ENCODE peak calls at places on chromosomes 2 and 18, in seven cellular contexts. H is Right ventricle myocardium superior; O is GM13976; C is germinal center; P is activated naive CD8-positive, alpha-beta T cell treated with anti-CD3 and anti-CD28 coated beads, Interleukin-2, amount 50 U/mL, for 24 hours; V is substantia nigra; E is stimulated activated CD8-positive, alpha-beta memory T cell treated with anti-CD3 and anti-CD28 coated beads, Interleukin-12 subunit alpha, Interleukin-12 subunit beta, amount 100 ng/mL, for 1 hour. R is an unnamed sample.

GRCh38 chr18:10727477-10727876 is 201.7 kb downstream of the NAPG start:
- DNase-seq in H (no peak), O (no peak), C (no peak), P (no peak), V (peak; percentile 39), E (no peak), R (no peak)

GRCh38 chr2:59732861-59733603 is 820.4 kb downstream of the BCL11A start:
- DNase-seq in H (no peak), O (no peak), C (peak; percentile 10), P (no peak), V (no peak), E (no peak), R (no peak)

GRCh38 chr2:168216351-168217005 is 30.9 kb downstream of the STK39 start:
- DNase-seq in H (no peak), O (no peak), C (no peak), P (no peak), V (no peak), E (no peak), R (no peak)

GRCh38 chr2:124145982-124146381 is 120.9 kb downstream of the CNTNAP5 start:
- DNase-seq in H (no peak), O (no peak), C (no peak), P (no peak), V (no peak), E (no peak), R (no peak)

GRCh38 chr2:215764441-215765048 is 248.8 kb downstream of the MREG start:
- DNase-seq in H (no peak), O (no peak), C (no peak), P (no peak), V (no peak), E (no peak), R (no peak)

GRCh38 chr2:190105554-190105953 is 43.0 kb upstream of the MSTN start:
- DNase-seq in H (no peak), O (no peak), C (no peak), P (no peak), V (no peak), E (no peak), R (no peak)

GRCh38 chr2:212037062-212037461 is 501.5 kb downstream of the ERBB4 start:
- DNase-seq in H (no peak), O (no peak), C (no peak), P (no peak), V (no peak), E (no peak), R (no peak)

GRCh38 chr2:27773959-27774358 is 2.4 kb downstream of the MRPL33 start:
- DNase-seq in H (no peak), O (no peak), C (no peak), P (no peak), V (no peak), E (no peak), R (no peak)

GRCh38 chr2:174587607-174588006 is 10.0 kb downstream of the WIPF1 start:
- DNase-seq in H (no peak), O (no peak), C (no peak), P (no peak), V (no peak), E (no peak), R (peak; percentile 17)

GRCh38 chr2:62197609-62198236 is 1.8 kb downstream of the B3GNT2 start:
- DNase-seq in H (peak; percentile 69), O (no peak), C (peak; percentile 42), P (peak; percentile 41), V (peak; percentile 28), E (no peak), R (peak; percentile 47)

GRCh38 chr2:108855194-108855593 is 68.6 kb downstream of the CCDC138 start:
- DNase-seq in H (no peak), O (no peak), C (no peak), P (no peak), V (no peak), E (no peak), R (no peak)

GRCh38 chr2:31859959-31860358 is 150.8 kb downstream of the MEMO1 start:
- DNase-seq in H (no peak), O (no peak), C (no peak), P (no peak), V (no peak), E (no peak), R (no peak)

GRCh38 chr2:234178309-234179030 is 128.0 kb downstream of the SPP2 start:
- DNase-seq in H (no peak), O (no peak), C (no peak), P (no peak), V (no peak), E (no peak), R (no peak)

GRCh38 chr18:48886520-48887293 is 64.1 kb downstream of the SMAD7 start:
- DNase-seq in H (peak; percentile 11), O (no peak), C (no peak), P (no peak), V (no peak), E (no peak), R (no peak)

R was measured in activated CD8-positive, alpha-beta T cell treated with anti-CD3 and anti-CD28 coated beads, Interleukin-2, amount 10 ng/mL, durations not matched to agents 7 days and 5 days.